ENCODE peak calls at places on chromosomes 3 and 15, in seven cellular contexts. W, H, P, O, F, T and N are unnamed samples.

GRCh38 chr3:189772584-189772983 is 141.4 kb downstream of the TP63 start:
- DNase-seq in W (no peak), H (peak; percentile 34), P (no peak), O (peak; percentile 64), F (no peak), T (no peak), N (no peak)

GRCh38 chr3:38960953-38961622 is 90.7 kb downstream of the SCN11A start:
- DNase-seq in W (peak; percentile 12), H (peak; percentile 43), P (no peak), O (peak; percentile 61), F (peak; percentile 68), T (peak; percentile 21), N (no peak)

GRCh38 chr15:70793694-70794093 is 30.3 kb upstream of the UACA start:
- DNase-seq in W (no peak), H (no peak), P (no peak), O (no peak), F (no peak), T (no peak), N (no peak)

GRCh38 chr3:184240384-184241140 is 8.2 kb downstream of the ALG3 start:
- DNase-seq in W (no peak), H (no peak), P (no peak), O (peak; percentile 58), F (peak; percentile 14), T (no peak), N (peak; percentile 49)

GRCh38 chr3:123343296-123344174 is 105.4 kb downstream of the ADCY5 start:
- DNase-seq in W (no peak), H (no peak), P (no peak), O (no peak), F (no peak), T (no peak), N (no peak)

GRCh38 chr3:79094654-79095053 is 673.1 kb downstream of the ROBO1 start:
- DNase-seq in W (no peak), H (no peak), P (no peak), O (no peak), F (no peak), T (no peak), N (no peak)

GRCh38 chr3:110178965-110179364 is 841.6 kb upstream of the DPPA4 start:
- DNase-seq in W (no peak), H (no peak), P (no peak), O (peak; percentile 55), F (no peak), T (no peak), N (no peak)

GRCh38 chr3:128011140-128011539 is 41.1 kb upstream of the SEC61A1 start:
- DNase-seq in W (peak; percentile 25), H (peak; percentile 86), P (no peak), O (peak; percentile 18), F (peak; percentile 78), T (no peak), N (peak; percentile 69)

GRCh38 chr3:112671930-112672715 is 31.2 kb upstream of the CCDC80 start:
- DNase-seq in W (peak; percentile 86), H (no peak), P (no peak), O (peak; percentile 95), F (peak; percentile 90), T (no peak), N (no peak)

GRCh38 chr3:111329370-111329769 is 212.6 kb upstream of the CD96 start:
- DNase-seq in W (no peak), H (no peak), P (no peak), O (no peak), F (no peak), T (no peak), N (no peak)

GRCh38 chr3:32544894-32545293 is 25.8 kb downstream of the DYNC1LI1 start:
- DNase-seq in W (no peak), H (no peak), P (no peak), O (peak; percentile 17), F (no peak), T (no peak), N (no peak)

GRCh38 chr15:31217566-31218270 is 108.9 kb upstream of the KLF13 start:
- DNase-seq in W (no peak), H (no peak), P (no peak), O (no peak), F (no peak), T (no peak), N (no peak)

GRCh38 chr3:84724877-84725276 is 233.9 kb upstream of the CADM2 start:
- DNase-seq in W (peak; percentile 38), H (no peak), P (no peak), O (peak; percentile 43), F (peak; percentile 71), T (no peak), N (no peak)

GRCh38 chr3:180048840-180049239 is 12.1 kb upstream of the PEX5L start:
- DNase-seq in W (no peak), H (no peak), P (no peak), O (no peak), F (no peak), T (no peak), N (no peak)

GRCh38 chr3:143001034-143001368 is 369 bp upstream of the U2SURP start:
- DNase-seq in W (peak; percentile 98), H (no peak), P (no peak), O (no peak), F (no peak), T (no peak), N (no peak)

GRCh38 chr3:113968986-113969385 is 21.2 kb downstream of the ZDHHC23 start:
- DNase-seq in W (no peak), H (no peak), P (no peak), O (peak; percentile 51), F (no peak), T (no peak), N (no peak)

GRCh38 chr3:13399603-13400002 is 20.5 kb downstream of the NUP210 start:
- DNase-seq in W (no peak), H (no peak), P (no peak), O (no peak), F (no peak), T (no peak), N (no peak)

GRCh38 chr15:67101981-67102929 is 36.9 kb downstream of the SMAD3 start:
- DNase-seq in W (peak; percentile 74), H (no peak), P (no peak), O (peak; percentile 81), F (peak; percentile 76), T (peak; percentile 39), N (no peak)

GRCh38 chr15:57218826-57219576 is 157.3 kb upstream of the CGNL1 start:
- DNase-seq in W (no peak), H (no peak), P (no peak), O (peak; percentile 80), F (peak; percentile 15), T (no peak), N (no peak)

GRCh38 chr3:128584412-128585020 is 66.1 kb downstream of the RPN1 start:
- DNase-seq in W (peak; percentile 80), H (peak; percentile 50), P (no peak), O (peak; percentile 93), F (peak; percentile 87), T (no peak), N (peak; percentile 63)

GRCh38 chr15:92724144-92724543 is 68.6 kb upstream of the FAM174B start:
- DNase-seq in W (no peak), H (no peak), P (no peak), O (no peak), F (peak; percentile 23), T (no peak), N (no peak)

GRCh38 chr3:42492508-42493080 is 9.8 kb upstream of the VIPR1 start:
- DNase-seq in W (no peak), H (no peak), P (no peak), O (no peak), F (no peak), T (no peak), N (no peak)

GRCh38 chr3:117499189-117499870 is 789.8 kb downstream of the TUSC7 start:
- DNase-seq in W (no peak), H (no peak), P (no peak), O (no peak), F (no peak), T (no peak), N (no peak)

GRCh38 chr3:15630646-15631350 is 29.3 kb downstream of the BTD start:
- DNase-seq in W (peak; percentile 40), H (no peak), P (no peak), O (peak; percentile 85), F (peak; percentile 61), T (no peak), N (no peak)

GRCh38 chr3:193574488-193575072 is 18.4 kb upstream of the OPA1 start:
- DNase-seq in W (no peak), H (no peak), P (no peak), O (no peak), F (peak; percentile 17), T (no peak), N (no peak)

GRCh38 chr15:67303490-67304363 is 49.1 kb downstream of the IQCH start:
- DNase-seq in W (peak; percentile 21), H (peak; percentile 35), P (no peak), O (peak; percentile 47), F (peak; percentile 61), T (no peak), N (no peak)

GRCh38 chr15:98727115-98728040 is 79.0 kb downstream of the IGF1R start:
- DNase-seq in W (peak; percentile 87), H (peak; percentile 94), P (no peak), O (peak; percentile 98), F (peak; percentile 97), T (no peak), N (peak; percentile 78)

GRCh38 chr3:21621396-21621695 is 129.7 kb downstream of the ZNF385D start:
- DNase-seq in W (peak; percentile 32), H (no peak), P (no peak), O (peak; percentile 64), F (peak; percentile 73), T (no peak), N (no peak)

GRCh38 chr3:64048631-64049061 is 25.4 kb upstream of the PSMD6 start:
- DNase-seq in W (no peak), H (no peak), P (no peak), O (peak; percentile 67), F (no peak), T (no peak), N (no peak)